ENCODE peak calls at places on chromosomes 12 and 14, in four cellular contexts. Y, F, I and D are unnamed samples.

GRCh38 chr14:71733210-71733883 is 198.9 kb upstream of the RGS6 start:
- DNase-seq in F (no peak), Y (no peak), I (no peak), D (no peak)

GRCh38 chr12:100767371-100767770 is 27.2 kb upstream of the ANO4 start:
- DNase-seq in Y (no peak), I (no peak), F (no peak), D (no peak)

GRCh38 chr14:92607702-92608429 is 94.3 kb downstream of the RIN3 start:
- DNase-seq in Y (no peak), I (no peak), F (no peak), D (no peak)

GRCh38 chr14:93736378-93737014 is 51.8 kb downstream of the PRIMA1 start:
- DNase-seq in Y (peak), F (no peak), I (no peak), D (peak)

GRCh38 chr14:91996951-91997371 is 42.9 kb downstream of the TRIP11 start:
- DNase-seq in Y (no peak), I (peak), F (no peak), D (peak)

GRCh38 chr14:39488600-39488999 is 56.4 kb upstream of the FBXO33 start:
- DNase-seq in I (no peak), F (no peak), Y (peak), D (no peak)

GRCh38 chr12:65818454-65819382 is 5.6 kb upstream of the HMGA2 start:
- DNase-seq in I (no peak), Y (no peak), F (no peak), D (no peak)

GRCh38 chr12:67826946-67827719 is 162.1 kb upstream of the IFNG-AS1 start:
- DNase-seq in F (no peak), Y (no peak), I (no peak), D (no peak)

GRCh38 chr14:39085933-39086332 is 17.1 kb downstream of the SEC23A start:
- DNase-seq in I (no peak), F (no peak), Y (no peak), D (no peak)

GRCh38 chr12:50057000-50057841 is at the start of gene ASIC1:
- DNase-seq in F (no peak), I (peak), Y (peak), D (no peak)

GRCh38 chr14:92215579-92215978 is 93.8 kb downstream of the CPSF2 start:
- DNase-seq in F (no peak), Y (no peak), I (no peak), D (no peak)

GRCh38 chr14:78182722-78183121 is 12.5 kb downstream of the NRXN3 start:
- DNase-seq in F (no peak), I (no peak), Y (no peak), D (no peak)

GRCh38 chr14:21025374-21026151 is 702 bp upstream of the NDRG2 start:
- DNase-seq in F (no peak), I (peak), Y (peak), D (no peak)

GRCh38 chr12:130832561-130833209 is 6.4 kb downstream of the STX2 start:
- DNase-seq in F (no peak), Y (no peak), I (peak), D (no peak)

GRCh38 chr12:13340149-13340548 is 143.6 kb downstream of the EMP1 start:
- DNase-seq in F (no peak), Y (no peak), I (no peak), D (no peak)

GRCh38 chr14:68506645-68507405 is 286.0 kb downstream of the ZFP36L1 start:
- DNase-seq in Y (no peak), F (peak), I (no peak), D (no peak)

GRCh38 chr12:87929346-87929745 is 99.9 kb downstream of the C12orf50 start:
- DNase-seq in Y (no peak), I (no peak), F (no peak), D (no peak)

GRCh38 chr14:47674148-47674545 is 1.3 kb downstream of the MDGA2 start:
- DNase-seq in F (no peak), I (no peak), Y (peak), D (no peak)

GRCh38 chr12:122184522-122184921 is 1.6 kb downstream of the LRRC43 start:
- DNase-seq in I (no peak), F (no peak), Y (no peak), D (no peak)

GRCh38 chr12:34402228-34402898 is 380.1 kb downstream of the ALG10 start:
- DNase-seq in Y (no peak), I (no peak), F (no peak), D (no peak)

GRCh38 chr14:37263656-37264236 is 66.0 kb downstream of the MIPOL1 start:
- DNase-seq in Y (no peak), I (no peak), F (no peak), D (no peak)

GRCh38 chr14:69928111-69928523 is 48.9 kb downstream of the SMOC1 start:
- DNase-seq in F (no peak), Y (no peak), I (no peak), D (no peak)

GRCh38 chr12:45660330-45660729 is 69.2 kb upstream of the ARID2 start:
- DNase-seq in I (peak), F (no peak), Y (no peak), D (no peak)

GRCh38 chr14:90815817-90816662 is at the start of gene TTC7B:
- DNase-seq in I (peak), Y (peak), F (no peak), D (no peak)

GRCh38 chr12:51951843-51952722 is 584 bp downstream of the ACVR1B start:
- DNase-seq in F (no peak), Y (peak), I (peak), D (no peak)

GRCh38 chr12:54231236-54231635 is 42.5 kb upstream of the SMUG1 start:
- DNase-seq in Y (no peak), I (no peak), F (no peak), D (no peak)

GRCh38 chr14:94395900-94396574 is 7.6 kb upstream of the SERPINA1 start:
- DNase-seq in F (no peak), I (no peak), Y (no peak), D (peak)

GRCh38 chr14:21300892-21301291 is 21.0 kb downstream of the RPGRIP1 start:
- DNase-seq in F (no peak), Y (peak), I (no peak), D (no peak)

DNA sequence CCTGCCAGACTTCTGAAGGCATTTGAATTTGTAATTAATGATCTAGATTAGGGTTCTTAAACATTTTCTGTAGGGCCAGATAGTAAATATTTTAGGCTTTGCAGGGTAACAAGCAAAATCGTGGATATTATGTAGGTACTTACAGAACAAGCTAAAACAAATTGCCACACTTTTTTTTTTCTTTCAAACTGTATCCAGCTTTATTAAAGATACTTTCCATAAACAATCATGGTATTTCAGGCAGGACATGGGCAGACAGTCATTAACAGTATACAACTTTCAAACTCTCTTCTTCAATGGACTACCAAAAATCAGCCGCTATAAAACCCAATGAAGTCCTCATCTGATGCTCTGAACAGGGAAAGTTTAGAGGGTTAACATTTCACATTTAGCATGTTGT is 9.6 kb downstream of the TRMT5 start:
- DNase-seq in F (no peak), I (no peak), Y (no peak), D (no peak)
- TF ChIP-seq ETV6 in F (no peak), I (no peak), Y (no peak), D (no peak)

GRCh38 chr14:52046376-52046917 is 22.4 kb downstream of the NID2 start:
- DNase-seq in Y (no peak), F (no peak), I (no peak), D (no peak)

GRCh38 chr14:52048132-52048531 is 20.7 kb downstream of the NID2 start:
- DNase-seq in F (no peak), Y (no peak), I (no peak), D (no peak)

GRCh38 chr14:52049721-52050588 is 18.9 kb downstream of the NID2 start:
- DNase-seq in I (no peak), Y (no peak), F (no peak), D (peak)

GRCh38 chr14:52049271-52049670 is 19.6 kb downstream of the NID2 start:
- DNase-seq in F (no peak), I (no peak), Y (no peak), D (no peak)

GRCh38 chr14:52048641-52049204 is 20.1 kb downstream of the NID2 start:
- DNase-seq in F (no peak), Y (no peak), I (no peak), D (no peak)
- TF ChIP-seq ETV6 in F (no peak), Y (no peak), I (no peak), D (no peak)

DNA sequence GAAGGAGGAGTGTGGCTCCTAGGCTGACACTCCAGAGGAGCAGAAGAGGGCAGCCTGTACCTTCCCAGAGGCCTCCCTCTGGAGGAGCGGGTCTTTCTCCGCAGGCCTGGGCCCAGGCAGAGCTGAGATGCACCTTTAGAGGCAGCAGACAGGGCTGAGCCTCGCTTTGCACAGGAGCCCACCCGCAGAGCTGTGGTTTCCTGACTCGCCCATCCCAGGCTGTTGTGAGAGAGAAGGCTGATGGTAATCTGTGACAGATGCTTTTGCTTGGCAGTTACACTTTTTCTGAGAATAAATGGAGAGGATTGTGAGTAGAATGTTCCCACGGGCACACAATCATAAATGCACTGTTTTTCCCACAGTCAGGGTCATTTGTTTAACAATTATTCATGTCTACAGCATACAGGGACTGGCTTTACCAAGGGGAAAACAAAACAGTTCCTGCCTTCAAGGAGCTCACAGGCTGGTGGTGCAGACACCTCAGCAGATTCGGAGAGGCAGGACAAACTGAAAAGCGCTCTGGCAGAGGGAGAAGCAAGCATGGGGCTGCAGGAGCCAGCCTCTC is 13.9 kb downstream of the EVL start:
- DNase-seq in F (no peak), Y (peak), I (peak), D (no peak)
- TF ChIP-seq ETV6 in F (no peak), Y (no peak), I (no peak), D (no peak)

GRCh38 chr14:63901434-63902085 is 48.8 kb downstream of the SYNE2 start:
- DNase-seq in Y (no peak), F (no peak), I (no peak), D (no peak)
- TF ChIP-seq ETV6 in Y (no peak), F (no peak), I (no peak), D (no peak)

DNA sequence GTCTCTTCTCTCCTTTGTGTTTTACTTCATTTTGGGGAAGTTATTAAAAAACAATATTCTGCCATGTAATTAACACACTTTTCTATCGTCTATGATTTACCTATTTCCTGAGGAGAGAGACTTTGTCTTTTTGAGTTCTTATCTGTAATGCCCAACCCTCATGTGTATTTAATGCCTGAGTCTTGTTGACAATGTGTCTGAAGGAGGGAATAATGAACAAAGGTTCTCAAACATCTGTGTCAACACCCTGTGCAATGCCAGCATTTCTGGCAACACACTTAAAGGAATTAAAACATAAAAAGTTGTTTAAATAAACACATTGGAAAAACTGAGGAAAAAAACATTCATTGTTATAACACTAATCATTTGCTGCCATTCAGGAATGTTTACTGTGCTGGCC is 147.1 kb downstream of the SLC15A5 start:
- DNase-seq in I (no peak), F (no peak), Y (no peak), D (no peak)
- TF ChIP-seq ETV6 in I (no peak), F (no peak), Y (no peak), D (no peak)

GRCh38 chr12:5163661-5164060 is 120.0 kb downstream of the KCNA5 start:
- DNase-seq in F (no peak), Y (no peak), I (no peak), D (no peak)

GRCh38 chr12:5170894-5171293 is 127.2 kb downstream of the KCNA5 start:
- DNase-seq in F (no peak), I (no peak), Y (no peak), D (no peak)

GRCh38 chr12:5165296-5165970 is 121.8 kb downstream of the KCNA5 start:
- DNase-seq in F (no peak), Y (no peak), I (no peak), D (no peak)

GRCh38 chr12:5168148-5168547 is 124.5 kb downstream of the KCNA5 start:
- DNase-seq in F (no peak), Y (no peak), I (no peak), D (no peak)

DNA sequence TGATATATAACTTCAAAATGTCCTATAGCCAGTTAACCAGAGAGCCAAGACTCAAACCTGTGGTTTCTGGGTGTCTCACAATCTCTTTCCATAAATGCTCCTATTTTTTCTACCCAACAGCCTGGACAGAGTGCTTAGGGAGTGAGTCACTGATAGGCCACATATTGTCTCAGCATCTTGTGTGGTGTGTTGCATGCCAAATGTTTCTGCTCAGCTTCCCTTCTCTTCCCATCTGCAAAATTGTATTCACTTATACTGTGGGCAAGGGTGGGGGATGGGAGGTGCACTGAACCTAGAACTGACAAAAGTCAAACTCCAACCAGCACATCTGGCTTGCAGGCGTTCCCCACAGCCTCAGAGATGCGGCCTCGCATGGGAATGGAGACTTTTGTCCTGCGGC is 123.3 kb downstream of the KCNA5 start:
- DNase-seq in I (no peak), F (no peak), Y (no peak), D (no peak)
- TF ChIP-seq ETV6 in I (no peak), F (no peak), Y (no peak), D (no peak)

GRCh38 chr12:104517880-104518279 is 61.1 kb downstream of the CHST11 start:
- DNase-seq in F (no peak), Y (no peak), I (no peak), D (no peak)

GRCh38 chr12:104521731-104522130 is 65.0 kb downstream of the CHST11 start:
- DNase-seq in Y (no peak), I (no peak), F (no peak), D (no peak)

GRCh38 chr12:104520242-104520900 is 63.6 kb downstream of the CHST11 start:
- DNase-seq in F (peak), Y (no peak), I (no peak), D (no peak)

GRCh38 chr12:104516821-104517220 is 60.1 kb downstream of the CHST11 start:
- DNase-seq in F (no peak), I (no peak), Y (no peak), D (no peak)

GRCh38 chr12:104519190-104519857 is 62.6 kb downstream of the CHST11 start:
- DNase-seq in F (no peak), I (no peak), Y (no peak), D (no peak)
- TF ChIP-seq ETV6 in F (no peak), I (no peak), Y (no peak), D (no peak)

DNA sequence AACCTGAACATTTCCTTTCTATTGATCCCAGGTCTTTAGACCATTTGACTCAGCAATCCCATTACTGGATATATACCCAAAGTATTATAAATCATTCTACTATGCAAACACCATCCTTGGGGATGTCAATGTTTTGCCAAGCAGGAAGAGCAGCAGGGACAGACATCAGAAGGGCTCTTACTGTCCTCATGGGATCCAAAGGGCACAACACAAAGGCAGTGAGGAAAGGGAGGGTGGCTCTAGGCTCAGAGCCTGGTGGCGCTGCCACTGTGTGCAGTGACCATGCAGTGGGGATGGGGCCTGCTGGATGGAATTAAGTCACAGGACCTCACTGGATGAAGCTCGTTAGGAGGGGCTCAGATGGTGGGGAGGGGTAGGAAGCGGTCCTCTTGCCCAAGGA is 12.6 kb upstream of the BDKRB2 start:
- DNase-seq in F (no peak), I (no peak), Y (no peak), D (no peak)
- TF ChIP-seq ETV6 in F (no peak), I (no peak), Y (no peak), D (no peak)

DNA sequence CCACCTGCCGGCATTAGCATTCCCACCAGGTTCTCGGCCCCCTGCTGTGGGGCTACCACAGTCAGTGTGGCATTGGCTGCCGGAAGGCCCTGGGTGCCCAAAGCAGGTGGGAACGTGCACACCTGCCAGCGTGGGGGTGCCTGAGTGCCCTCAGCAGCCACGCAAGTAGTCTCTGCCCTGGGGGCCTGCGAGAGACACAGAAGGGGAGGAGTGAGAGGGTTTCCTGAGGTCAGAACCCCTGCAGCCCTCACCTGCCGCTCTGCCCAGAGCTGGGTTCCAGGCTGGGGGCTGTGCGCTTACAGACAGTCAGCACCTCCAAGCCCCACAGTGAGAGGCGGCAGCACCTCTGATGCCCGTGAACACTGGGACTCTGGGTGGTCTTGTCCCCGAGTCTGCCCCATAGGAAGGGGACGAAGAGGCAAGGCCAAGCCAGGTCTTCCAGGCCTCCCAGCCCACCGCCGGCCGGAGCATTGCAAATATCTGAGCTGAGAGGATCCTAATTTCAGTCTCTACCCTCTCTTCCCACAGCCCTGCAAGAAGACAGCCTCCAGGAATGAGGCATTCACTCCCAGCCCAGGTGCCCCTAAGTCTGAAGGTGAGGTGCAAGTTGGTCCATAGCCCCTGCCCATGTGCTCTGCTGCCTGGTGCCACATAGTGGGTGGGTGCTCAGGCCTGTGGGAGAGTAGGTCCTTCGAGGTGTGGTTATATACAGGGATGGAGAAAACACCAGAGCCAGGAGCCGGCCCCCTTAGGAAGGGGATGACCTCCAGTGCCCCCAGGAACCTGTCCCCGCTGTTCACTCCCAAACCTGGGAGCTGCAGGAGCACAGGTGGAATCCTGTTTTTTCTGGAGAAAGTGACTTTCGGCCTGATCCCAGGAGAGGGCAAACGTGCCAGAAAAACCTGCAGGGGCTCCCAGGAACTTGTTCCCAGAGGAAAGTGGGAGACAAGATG is 291.1 kb upstream of the RTL1 start:
- DNase-seq in I (no peak), F (no peak), Y (no peak), D (no peak)
- TF ChIP-seq ETV6 in I (no peak), F (no peak), Y (no peak), D (no peak)